ENCODE peak calls at places on chromosomes 2 and 18, in four cellular contexts. K is heart right ventricle, O is GM12878, G is fibroblast of lung. V is an unnamed sample.

GRCh38 chr2:128271891-128272585 is 46.6 kb downstream of the HS6ST1 start:
- DNase-seq in O (no peak), G (no peak), K (peak; percentile 11), V (no peak)

GRCh38 chr18:31723639-31723997 is 37.1 kb downstream of the SLC25A52 start:
- DNase-seq in K (no peak), G (peak; percentile 2), O (no peak), V (no peak)

GRCh38 chr18:73340135-73340934 is 472.5 kb upstream of the NETO1 start:
- DNase-seq in K (no peak), G (peak; percentile 79), O (peak; percentile 3), V (peak; percentile 76)

GRCh38 chr2:25672500-25673169 is 742 bp downstream of the DTNB start:
- DNase-seq in K (peak; percentile 49), G (peak; percentile 49), O (no peak), V (peak; percentile 18)

GRCh38 chr2:241015439-241015838 is 17.0 kb downstream of the SNED1 start:
- DNase-seq in O (no peak), G (no peak), K (no peak), V (no peak)

GRCh38 chr2:184197413-184197812 is 400.9 kb upstream of the ZNF804A start:
- DNase-seq in O (no peak), K (no peak), G (no peak), V (no peak)

GRCh38 chr18:58135170-58135569 is 91.1 kb downstream of the NEDD4L start:
- DNase-seq in G (peak; percentile 93), K (no peak), O (peak; percentile 52), V (peak; percentile 94)

GRCh38 chr2:230985519-230986231 is 10.2 kb upstream of the SPATA3 start:
- DNase-seq in K (no peak), O (no peak), G (no peak), V (no peak)

GRCh38 chr2:47050021-47050760 is 104.9 kb downstream of the STPG4 start:
- DNase-seq in G (no peak), O (no peak), K (peak; percentile 14), V (no peak)

GRCh38 chr2:45894211-45894610 is 242.7 kb downstream of the PRKCE start:
- DNase-seq in K (no peak), O (no peak), G (no peak), V (no peak)

GRCh38 chr18:42509702-42510424 is 554.8 kb downstream of the PIK3C3 start:
- DNase-seq in G (no peak), O (peak; percentile 23), K (no peak), V (no peak)

GRCh38 chr18:58013241-58014211 is 30.5 kb upstream of the NEDD4L start:
- DNase-seq in K (no peak), G (peak; percentile 16), O (no peak), V (peak; percentile 4)

GRCh38 chr2:129009555-129010146 is 691.0 kb upstream of the HS6ST1 start:
- DNase-seq in O (no peak), G (no peak), K (no peak), V (no peak)

GRCh38 chr2:171747371-171747770 is 60.1 kb downstream of the DYNC1I2 start:
- DNase-seq in K (no peak), G (no peak), O (no peak), V (no peak)

GRCh38 chr2:48569433-48569832 is 39.5 kb downstream of the STON1 start:
- DNase-seq in O (no peak), K (no peak), G (peak; percentile 55), V (peak; percentile 39)

GRCh38 chr18:77100751-77101355 is 31.7 kb downstream of the MBP start:
- DNase-seq in K (no peak), G (peak; percentile 31), O (no peak), V (no peak)

GRCh38 chr2:173107629-173108022 is 32.0 kb downstream of the MAP3K20 start:
- DNase-seq in O (no peak), K (no peak), G (no peak), V (no peak)

GRCh38 chr2:231104115-231104713 is 20.6 kb downstream of the HTR2B start:
- DNase-seq in O (peak; percentile 55), G (peak; percentile 48), K (peak; percentile 21), V (peak; percentile 33)

GRCh38 chr2:128535928-128536327 is 217.3 kb upstream of the HS6ST1 start:
- DNase-seq in O (no peak), G (peak; percentile 93), K (no peak), V (peak; percentile 90)

GRCh38 chr18:14975431-14975830 is 227.5 kb downstream of the ANKRD30B start:
- DNase-seq in K (no peak), O (no peak), G (no peak), V (no peak)

GRCh38 chr18:14976736-14977430 is 228.9 kb downstream of the ANKRD30B start:
- DNase-seq in O (no peak), G (no peak), K (no peak), V (no peak)

GRCh38 chr18:14979875-14980274 is 231.9 kb downstream of the ANKRD30B start:
- DNase-seq in K (no peak), O (no peak), G (no peak), V (no peak)

GRCh38 chr18:14978962-14979535 is 231.1 kb downstream of the ANKRD30B start:
- DNase-seq in K (no peak), O (no peak), G (no peak), V (no peak)

DNA sequence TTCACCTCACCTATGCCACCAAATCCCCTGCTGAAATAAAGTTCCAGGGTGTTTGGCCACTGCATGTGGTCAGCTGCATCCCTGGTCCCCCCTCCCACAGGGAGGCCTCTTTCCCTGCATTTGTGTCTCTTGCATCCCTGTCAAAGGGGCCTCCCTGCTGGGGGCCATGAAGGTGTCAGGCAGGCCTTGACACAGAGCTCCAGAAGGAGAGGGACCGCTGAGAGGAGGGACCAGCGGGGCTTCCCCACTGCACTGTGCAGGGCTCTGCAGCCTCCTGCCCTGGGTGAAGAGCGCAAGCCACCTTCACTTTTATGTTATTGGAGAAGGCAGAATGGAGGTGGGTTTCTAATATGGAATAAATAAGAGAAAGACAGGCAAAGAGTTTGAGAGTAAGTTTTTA is 230.2 kb downstream of the ANKRD30B start:
- DNase-seq in G (no peak), O (no peak), K (no peak), V (no peak)
- H3K9me3 ChIP-seq in G (no peaks in the 10 kb centered on the region), O (no peaks in the 10 kb centered on the region), K (no peaks in the 10 kb centered on the region), V (peaks cover 3% of the 10 kb centered on the region)

GRCh38 chr18:74624491-74624890 is 26.8 kb downstream of the ZNF407 start:
- DNase-seq in K (no peak), G (no peak), O (no peak), V (no peak)

GRCh38 chr18:74622079-74622478 is 24.4 kb downstream of the ZNF407 start:
- DNase-seq in K (no peak), O (no peak), G (no peak), V (no peak)

GRCh38 chr18:74626311-74626874 is 28.7 kb downstream of the ZNF407 start:
- DNase-seq in K (no peak), O (no peak), G (no peak), V (no peak)

GRCh38 chr18:74625157-74625556 is 27.5 kb downstream of the ZNF407 start:
- DNase-seq in O (no peak), G (peak; percentile 52), K (no peak), V (peak; percentile 37)

DNA sequence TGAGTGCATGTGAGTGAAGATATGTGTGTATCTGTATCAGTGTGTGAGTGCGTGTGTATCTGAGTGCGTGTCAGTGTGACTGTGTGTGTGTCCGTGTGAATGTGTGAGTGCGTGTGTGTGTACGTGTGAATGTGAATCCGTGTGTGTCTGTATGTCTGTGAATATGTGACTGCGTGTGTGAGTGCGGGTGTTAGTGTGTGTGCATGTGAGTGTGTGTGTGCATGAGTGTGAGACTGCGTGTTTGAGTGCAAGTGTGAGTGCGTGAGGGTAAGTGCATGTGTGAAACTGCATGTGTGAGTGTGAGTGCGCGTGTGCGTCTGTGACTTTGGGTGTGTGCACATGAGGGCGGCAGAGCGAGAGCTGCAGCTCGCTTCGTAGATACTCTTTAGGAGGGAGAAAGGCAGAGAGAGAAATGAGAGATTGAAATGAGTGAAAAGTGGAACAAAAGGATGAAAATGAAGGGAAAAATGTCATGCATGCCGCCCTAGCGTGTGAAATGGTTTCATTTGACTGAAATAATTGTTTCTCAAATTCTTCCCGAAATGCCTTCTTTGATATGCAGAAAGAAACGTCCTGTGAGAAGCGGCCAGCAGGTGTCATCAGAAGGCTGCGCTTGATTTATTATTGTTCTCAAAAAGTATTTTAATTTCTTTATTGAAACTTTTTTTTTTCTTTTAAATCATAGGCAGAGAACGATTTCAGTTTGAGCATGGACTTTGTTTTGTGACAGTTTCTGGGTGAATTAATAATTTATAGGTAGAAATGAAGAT is 25.6 kb downstream of the ZNF407 start:
- DNase-seq in K (no peak), G (no peak), O (no peak), V (no peak)
- H3K4me3 ChIP-seq in K (no peak overlapping the region), G (no peak overlapping the region), O (no peak overlapping the region), V (no peak overlapping the region)

DNA sequence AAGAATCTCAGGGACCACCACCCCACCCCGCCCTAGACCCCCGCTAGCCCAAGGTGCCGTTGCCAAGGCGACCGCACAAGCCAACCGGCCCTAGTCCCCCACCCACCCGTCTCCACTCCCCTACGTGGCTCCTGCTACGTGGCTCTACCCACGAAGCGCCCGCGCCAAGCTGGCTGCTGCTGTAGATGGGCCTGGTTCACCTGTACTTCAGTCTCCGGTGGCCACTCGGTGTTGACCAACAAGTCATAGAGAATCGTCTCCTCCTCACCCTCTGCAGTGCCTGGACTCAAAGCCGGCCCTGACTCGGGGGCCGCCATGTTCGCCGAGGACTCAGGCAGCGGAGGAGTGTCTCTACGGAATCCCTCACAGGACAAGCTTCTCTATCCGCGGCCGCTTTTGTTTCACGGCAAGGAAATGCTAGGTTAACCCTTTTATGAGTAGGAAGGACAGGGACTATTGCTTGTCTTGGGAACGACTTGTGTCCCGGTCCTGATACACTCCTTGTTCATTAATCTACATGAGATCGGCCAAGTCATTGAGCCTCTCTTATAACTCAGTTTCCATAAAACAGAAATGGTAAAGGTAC is at the start of gene NBAS:
- DNase-seq in K (peak; percentile 83), O (peak; percentile 37), G (peak; percentile 87), V (peak; percentile 81)
- H3K4me1 ChIP-seq in K (no peaks in the 10 kb centered on the region), O (peaks cover 3% of the 10 kb centered on the region), G (no peaks in the 10 kb centered on the region), V (peaks cover 5% of the 10 kb centered on the region)

GRCh38 chr18:51941999-51942398 is 398.0 kb upstream of the DCC start:
- DNase-seq in O (no peak), G (no peak), K (no peak), V (no peak)
- H3K9me3 ChIP-seq in O (no peaks in the 10 kb centered on the region), G (no peaks in the 10 kb centered on the region), K (no peaks in the 10 kb centered on the region), V (peaks cover 3% of the 10 kb centered on the region)

V was measured in astrocyte.